ENCODE peak calls at places on chromosomes 5 and 9, in four cellular contexts. H is lower lobe of right lung, N is heart left ventricle, O is fibroblast of villous mesenchyme. P is an unnamed sample.

GRCh38 chr9:84404095-84404686 is 63.6 kb upstream of the SLC28A3 start:
- DNase-seq in H (no peak), N (no peak), O (no peak), P (no peak)

GRCh38 chr5:155850411-155850810 is 476.6 kb upstream of the SGCD start:
- DNase-seq in H (no peak), N (no peak), O (no peak), P (no peak)

GRCh38 chr5:81819556-81820314 is 68.8 kb upstream of the SSBP2 start:
- DNase-seq in H (no peak), N (no peak), O (peak; percentile 32), P (peak; percentile 44)

GRCh38 chr9:76321185-76321828 is 72.9 kb downstream of the RFK start:
- DNase-seq in H (no peak), N (no peak), O (peak; percentile 61), P (peak; percentile 75)

GRCh38 chr5:118692811-118693342 is 295.5 kb downstream of the DTWD2 start:
- DNase-seq in H (no peak), N (no peak), O (no peak), P (no peak)

GRCh38 chr9:126373241-126373640 is 46.6 kb downstream of the MVB12B start:
- DNase-seq in H (no peak), N (no peak), O (no peak), P (peak; percentile 7)

GRCh38 chr5:72829707-72830106 is 13.2 kb downstream of the TNPO1 start:
- DNase-seq in H (no peak), N (no peak), O (no peak), P (no peak)

GRCh38 chr9:77475641-77476473 is 172.3 kb downstream of the GNA14 start:
- DNase-seq in H (no peak), N (peak; percentile 31), O (no peak), P (peak; percentile 84)

GRCh38 chr9:36118706-36119105 is 17.8 kb upstream of the GLIPR2 start:
- DNase-seq in H (peak; percentile 72), N (no peak), O (no peak), P (no peak)

GRCh38 chr5:14580037-14581034 is 1.3 kb upstream of the OTULINL start:
- DNase-seq in H (no peak), N (no peak), O (peak; percentile 93), P (peak; percentile 56)

GRCh38 chr5:148864113-148864841 is 37.9 kb downstream of the ADRB2 start:
- DNase-seq in H (peak; percentile 47), N (peak; percentile 30), O (peak; percentile 26), P (peak; percentile 44)

GRCh38 chr9:128394404-128395168 is 23.4 kb downstream of the URM1 start:
- DNase-seq in H (no peak), N (no peak), O (no peak), P (no peak)

GRCh38 chr5:3297852-3298251 is 297.8 kb upstream of the IRX1 start:
- DNase-seq in H (no peak), N (no peak), O (no peak), P (no peak)

GRCh38 chr5:73822989-73823339 is 197.0 kb downstream of the ARHGEF28 start:
- DNase-seq in H (no peak), N (no peak), O (no peak), P (peak; percentile 26)

GRCh38 chr5:107719207-107719606 is 48.5 kb upstream of the EFNA5 start:
- DNase-seq in H (no peak), N (no peak), O (no peak), P (no peak)

GRCh38 chr9:28758346-28758745 is 1185.1 kb upstream of the C9orf72 start:
- DNase-seq in H (no peak), N (no peak), O (peak; percentile 12), P (peak; percentile 32)

GRCh38 chr9:22374021-22374420 is 72.6 kb upstream of the DMRTA1 start:
- DNase-seq in H (no peak), N (no peak), O (no peak), P (no peak)

GRCh38 chr5:180353963-180354574 is 933 bp upstream of the GFPT2 start:
- DNase-seq in H (no peak), N (no peak), O (peak; percentile 16), P (no peak)

GRCh38 chr5:102511666-102512065 is 12.9 kb upstream of the SLCO6A1 start:
- DNase-seq in H (no peak), N (no peak), O (no peak), P (peak; percentile 43)

GRCh38 chr9:18268381-18268780 is 205.6 kb upstream of the ADAMTSL1 start:
- DNase-seq in H (no peak), N (no peak), O (no peak), P (peak; percentile 74)

GRCh38 chr9:104863180-104863883 is 64.6 kb downstream of the ABCA1 start:
- DNase-seq in H (no peak), N (peak; percentile 41), O (peak; percentile 87), P (peak; percentile 88)

GRCh38 chr9:37522971-37523370 is 37.2 kb downstream of the POLR1E start:
- DNase-seq in H (no peak), N (no peak), O (no peak), P (no peak)

GRCh38 chr9:33458444-33458843 is 11.1 kb upstream of the AQP3 start:
- DNase-seq in H (no peak), N (no peak), O (peak; percentile 51), P (no peak)

GRCh38 chr9:94899464-94900221 is 173.1 kb downstream of the AOPEP start:
- DNase-seq in H (no peak), N (no peak), O (no peak), P (no peak)

GRCh38 chr5:106113922-106114321 is 1556.8 kb downstream of the EFNA5 start:
- DNase-seq in H (no peak), N (no peak), O (no peak), P (no peak)

GRCh38 chr5:17180957-17181723 is 36.3 kb upstream of the BASP1 start:
- DNase-seq in H (no peak), N (no peak), O (peak; percentile 100), P (peak; percentile 98)

GRCh38 chr5:42949348-42950090 is 90.6 kb downstream of the ANXA2R start:
- DNase-seq in H (peak; percentile 82), N (peak; percentile 53), O (peak; percentile 86), P (peak; percentile 90)

GRCh38 chr5:923473-923873 is 30.8 kb downstream of the TRIP13 start:
- DNase-seq in H (peak; percentile 85), N (peak; percentile 78), O (peak; percentile 71), P (peak; percentile 75)

GRCh38 chr9:136564379-136564988 is 18.6 kb upstream of the NOTCH1 start:
- DNase-seq in H (peak; percentile 94), N (peak; percentile 71), O (peak; percentile 91), P (peak; percentile 80)

GRCh38 chr5:114174131-114174530 is 187.7 kb upstream of the KCNN2 start:
- DNase-seq in H (no peak), N (no peak), O (no peak), P (no peak)

DNA sequence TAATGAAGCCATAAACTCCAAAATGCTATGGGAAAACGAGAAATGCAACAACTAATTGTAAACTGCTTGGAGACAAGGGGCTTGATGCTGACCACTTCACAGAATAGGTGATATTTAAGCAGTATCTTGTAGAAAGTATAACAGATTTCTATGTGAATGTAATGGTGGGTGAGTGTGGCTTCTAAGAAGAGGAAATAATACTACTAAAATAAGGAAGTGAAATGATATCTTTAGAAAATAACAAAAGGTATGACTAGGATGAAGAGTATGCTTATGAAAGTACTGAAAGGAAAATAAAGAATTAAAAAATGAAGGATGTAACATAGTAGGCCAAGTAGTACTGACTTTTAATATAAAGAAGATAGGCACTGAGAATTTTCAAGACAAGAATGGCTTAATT is 94.2 kb downstream of the AGTPBP1 start:
- DNase-seq in H (no peak), N (no peak), O (no peak), P (no peak)
- TF ChIP-seq CTCF in H (no peak), N (no peak), O (no peak), P (no peak)

DNA sequence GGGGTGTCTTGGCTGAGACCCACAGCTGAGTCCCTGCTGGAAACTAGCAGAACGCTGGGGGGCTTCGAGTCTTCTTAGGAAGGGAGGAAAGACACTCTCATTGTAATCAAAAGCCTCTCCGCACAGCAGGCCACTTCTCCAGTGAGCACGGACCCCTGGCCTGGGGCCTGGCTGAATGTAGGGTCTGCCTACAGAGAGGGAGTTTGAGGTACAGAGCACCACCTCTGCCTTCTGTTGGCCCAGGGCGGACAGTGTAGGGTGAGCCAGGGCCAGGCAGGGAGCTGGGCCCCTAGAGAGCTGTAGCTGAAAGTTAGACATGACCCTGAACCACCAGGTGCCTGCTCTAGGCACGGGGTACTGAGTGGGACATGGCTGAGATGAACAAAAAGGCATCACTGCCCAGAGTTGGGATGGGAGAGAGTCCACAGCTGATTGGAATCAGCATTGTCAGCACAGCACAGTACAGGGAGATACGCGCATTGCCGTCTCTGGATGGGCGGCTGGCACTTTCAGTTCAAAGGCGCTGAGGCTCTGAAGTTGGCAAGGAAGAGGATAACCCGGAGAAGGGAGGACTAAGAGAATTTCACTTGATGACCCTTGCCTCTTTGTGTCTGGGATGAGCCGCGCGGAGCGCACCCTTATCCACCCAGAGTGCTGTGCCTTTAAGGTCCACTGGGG is 363 bp upstream of the SLC25A48 start:
- DNase-seq in H (no peak), N (no peak), O (peak; percentile 21), P (peak; percentile 34)
- H3K4me3 ChIP-seq in H (peak overlapping the region; percentile 43), N (peak overlapping the region; percentile 49), O (no peak overlapping the region), P (peak overlapping the region; percentile 17)

DNA sequence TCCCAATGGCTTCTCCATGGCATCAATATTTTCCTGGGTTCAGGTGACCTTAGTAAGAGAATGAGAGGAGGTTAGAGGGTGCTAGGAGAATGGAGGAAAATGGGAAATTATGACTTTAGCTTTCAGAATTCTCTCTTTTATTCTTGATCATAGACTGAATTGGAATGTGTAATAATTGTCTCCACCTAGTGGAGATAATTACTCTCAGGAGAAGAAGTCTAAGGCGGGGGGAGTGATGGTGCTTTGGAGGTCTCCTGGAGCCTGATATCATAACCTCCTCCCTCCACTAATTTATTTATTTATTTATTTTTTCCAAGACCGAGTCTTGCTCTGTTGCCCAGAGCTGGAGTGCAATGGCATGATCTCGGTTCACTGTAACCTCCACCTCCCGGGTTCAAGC is 221.3 kb downstream of the GRIA1 start:
- DNase-seq in H (no peak), N (no peak), O (peak; percentile 10), P (peak; percentile 35)
- TF ChIP-seq CTCF in H (peak; percentile 17), N (peak; percentile 20), O (peak; percentile 50), P (peak; percentile 45)

GRCh38 chr9:89674667-89675402 is 70.0 kb downstream of the GADD45G start:
- DNase-seq in H (no peak), N (no peak), O (peak; percentile 17), P (no peak)
- H3K4me3 ChIP-seq in H (no peak overlapping the region), N (no peak overlapping the region), O (no peak overlapping the region), P (no peak overlapping the region)

GRCh38 chr5:168946363-168946762 is 354.6 kb downstream of the SLIT3 start:
- DNase-seq in H (no peak), N (no peak), O (no peak), P (peak; percentile 8)
- TF ChIP-seq CTCF in H (no peak), N (no peak), O (peak; percentile 8), P (peak; percentile 19)

GRCh38 chr9:14992516-14992915 is 82.3 kb upstream of the FREM1 start:
- DNase-seq in H (no peak), N (no peak), O (no peak), P (no peak)
- H3K4me3 ChIP-seq in H (peak overlapping the region; percentile 65), N (peak overlapping the region; percentile 68), O (peak overlapping the region; percentile 75), P (no peak overlapping the region)

P was measured in fibroblast of pulmonary artery.